ENCODE peak calls at places on chromosomes 5 and 9, in nine cellular contexts. A, T, V, C, B, N, Q, W and E are unnamed samples.

GRCh38 chr5:114101153-114101552 is 260.7 kb upstream of the KCNN2 start:
- DNase-seq in A (no peak), T (peak; percentile 35), V (no peak), C (no peak), B (peak; percentile 20), N (peak; percentile 59), Q (no peak), W (no peak), E (peak; percentile 8)

GRCh38 chr5:159995841-159996240 is 13.1 kb upstream of the TTC1 start:
- DNase-seq in A (no peak), T (no peak), V (no peak), C (no peak), B (no peak), N (no peak), Q (no peak), W (no peak), E (no peak)

GRCh38 chr5:83443539-83443938 is 28.0 kb upstream of the VCAN start:
- DNase-seq in A (no peak), T (no peak), V (no peak), C (no peak), B (peak; percentile 21), N (no peak), Q (no peak), W (no peak), E (no peak)

GRCh38 chr5:161562446-161562845 is 15.9 kb upstream of the GABRB2 start:
- DNase-seq in A (no peak), T (no peak), V (no peak), C (no peak), B (no peak), N (no peak), Q (no peak), W (no peak), E (no peak)

GRCh38 chr5:157913575-157913974 is 54.6 kb upstream of the CLINT1 start:
- DNase-seq in A (no peak), T (no peak), V (no peak), C (no peak), B (no peak), N (peak; percentile 97), Q (no peak), W (no peak), E (no peak)

GRCh38 chr9:96089425-96089824 is 212.6 kb downstream of the HSD17B3 start:
- DNase-seq in A (no peak), T (no peak), V (no peak), C (no peak), B (no peak), N (peak; percentile 19), Q (no peak), W (no peak), E (no peak)

GRCh38 chr9:6413365-6414263 is 615 bp downstream of the UHRF2 start:
- DNase-seq in A (no peak), T (peak; percentile 34), V (peak; percentile 46), C (no peak), B (no peak), N (peak; percentile 80), Q (peak; percentile 50), W (peak; percentile 34), E (peak; percentile 98)

GRCh38 chr5:177438468-177438867 is 8.1 kb upstream of the PRR7 start:
- DNase-seq in A (no peak), T (no peak), V (no peak), C (no peak), B (no peak), N (no peak), Q (no peak), W (no peak), E (no peak)

GRCh38 chr9:80952523-80952922 is 736.8 kb downstream of the TLE1 start:
- DNase-seq in A (no peak), T (no peak), V (no peak), C (no peak), B (no peak), N (no peak), Q (no peak), W (no peak), E (no peak)

GRCh38 chr5:10555134-10555733 is 8.6 kb upstream of the ANKRD33B start:
- DNase-seq in A (no peak), T (peak; percentile 77), V (no peak), C (peak; percentile 26), B (peak; percentile 71), N (peak; percentile 96), Q (no peak), W (no peak), E (no peak)

GRCh38 chr5:138664276-138664943 is 88.8 kb upstream of the CTNNA1 start:
- DNase-seq in A (no peak), T (peak; percentile 73), V (no peak), C (peak; percentile 65), B (no peak), N (peak; percentile 90), Q (no peak), W (no peak), E (no peak)